ENCODE peak calls at places on chromosomes 13 and 19, in four cellular contexts. A is WTC11, G is K562, R is GM12878. F is an unnamed sample.

GRCh38 chr13:110989331-110989730 is 74.5 kb upstream of the ANKRD10 start:
- DNase-seq in R (no peak), G (no peak), A (no peak), F (no peak)

GRCh38 chr19:10961763-10962536 is 1.1 kb downstream of the SMARCA4 start:
- DNase-seq in R (no peak), A (no peak), G (peak), F (no peak)

GRCh38 chr19:39160523-39160861 is 34.9 kb downstream of the PAK4 start:
- DNase-seq in G (no peak), R (no peak), A (no peak), F (no peak)

GRCh38 chr13:44293908-44294735 is 79.5 kb upstream of the SERP2 start:
- DNase-seq in A (no peak), G (no peak), R (no peak), F (no peak)

GRCh38 chr19:6196361-6196760 is 60.9 kb downstream of the ACSBG2 start:
- DNase-seq in A (no peak), R (no peak), G (no peak), F (no peak)

GRCh38 chr19:48644355-48644754 is 1.6 kb downstream of the CA11 start:
- DNase-seq in G (no peak), A (no peak), R (no peak), F (no peak)

GRCh38 chr13:43878897-43879322 is 630 bp downstream of the CCDC122 start:
- DNase-seq in A (no peak), R (peak), G (no peak), F (peak)

GRCh38 chr19:58317481-58318072 is 9.2 kb upstream of the ZSCAN22 start:
- DNase-seq in A (no peak), R (no peak), G (peak), F (no peak)

GRCh38 chr13:45255253-45255987 is 54.6 kb upstream of the KCTD4 start:
- DNase-seq in R (no peak), A (no peak), G (no peak), F (peak)

GRCh38 chr13:107587681-107588080 is 627.7 kb downstream of the LIG4 start:
- DNase-seq in R (no peak), A (no peak), G (no peak), F (no peak)

GRCh38 chr19:12065100-12065538 is 588 bp downstream of the ZNF844 start:
- DNase-seq in G (no peak), R (no peak), A (no peak), F (no peak)

GRCh38 chr13:75694742-75695141 is 58.6 kb downstream of the LMO7 start:
- DNase-seq in R (no peak), A (no peak), G (no peak), F (no peak)

GRCh38 chr13:106523566-106523965 is 11.9 kb downstream of the EFNB2 start:
- DNase-seq in A (no peak), G (no peak), R (no peak), F (no peak)

GRCh38 chr13:51041126-51041525 is 69.9 kb downstream of the C13orf42 start:
- DNase-seq in R (no peak), G (no peak), A (no peak), F (no peak)

GRCh38 chr13:113749507-113749906 is 9.5 kb upstream of the TMEM255B start:
- DNase-seq in A (no peak), G (no peak), R (no peak), F (no peak)

GRCh38 chr13:113748862-113749451 is 10.1 kb upstream of the TMEM255B start:
- DNase-seq in A (no peak), G (no peak), R (no peak), F (no peak)

GRCh38 chr13:113746671-113747070 is 12.4 kb upstream of the TMEM255B start:
- DNase-seq in G (no peak), R (no peak), A (no peak), F (no peak)

GRCh38 chr13:113747291-113747833 is 11.7 kb upstream of the TMEM255B start:
- DNase-seq in R (no peak), G (no peak), A (no peak), F (no peak)

GRCh38 chr13:113748101-113748861 is 10.7 kb upstream of the TMEM255B start:
- DNase-seq in G (peak), R (no peak), A (no peak), F (peak)
- TF ChIP-seq CREM in G (peak), R (no peak), A (no peak), F (no peak)

GRCh38 chr13:79237981-79238380 is 168.1 kb downstream of the RBM26 start:
- DNase-seq in R (no peak), G (no peak), A (no peak), F (no peak)
- TF ChIP-seq CREM in R (no peak), G (no peak), A (no peak), F (no peak)

GRCh38 chr19:34067861-34068271 is 104.4 kb upstream of the LSM14A start:
- DNase-seq in G (no peak), A (no peak), R (no peak), F (no peak)

DNA sequence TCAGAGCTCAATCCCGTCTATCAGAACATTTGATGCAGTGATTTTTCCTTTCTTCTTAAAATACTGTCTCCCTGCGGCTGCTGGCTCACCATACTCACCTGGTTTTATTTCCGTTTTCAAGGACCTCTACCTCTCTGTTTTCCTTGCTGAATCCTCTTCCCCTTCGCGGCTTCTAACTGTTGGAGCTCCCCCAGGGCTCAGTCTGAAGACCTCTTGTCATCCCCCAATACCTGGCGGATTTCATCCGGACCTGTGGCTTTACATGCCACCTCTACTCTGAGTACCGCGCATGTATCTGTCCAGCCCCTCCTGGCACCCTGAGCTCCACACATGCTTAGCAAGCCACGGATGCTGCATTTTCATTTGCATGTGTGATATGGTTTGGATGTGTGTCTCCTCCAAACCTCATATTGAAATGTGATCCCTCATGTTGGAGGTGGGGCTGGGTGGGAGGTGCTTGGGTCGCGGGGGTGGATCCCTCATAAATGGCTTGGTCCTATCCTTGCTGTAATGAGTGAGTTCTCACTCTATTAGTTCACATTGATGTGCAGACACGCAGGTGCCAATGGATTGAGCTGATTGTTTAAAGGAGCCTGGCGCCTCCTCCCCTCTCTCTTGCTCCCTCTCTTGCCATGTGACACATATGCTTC is 106.2 kb upstream of the LSM14A start:
- DNase-seq in G (no peak), A (no peak), R (no peak), F (no peak)
- TF ChIP-seq CREM in G (no peak), A (no peak), R (no peak), F (no peak)

DNA sequence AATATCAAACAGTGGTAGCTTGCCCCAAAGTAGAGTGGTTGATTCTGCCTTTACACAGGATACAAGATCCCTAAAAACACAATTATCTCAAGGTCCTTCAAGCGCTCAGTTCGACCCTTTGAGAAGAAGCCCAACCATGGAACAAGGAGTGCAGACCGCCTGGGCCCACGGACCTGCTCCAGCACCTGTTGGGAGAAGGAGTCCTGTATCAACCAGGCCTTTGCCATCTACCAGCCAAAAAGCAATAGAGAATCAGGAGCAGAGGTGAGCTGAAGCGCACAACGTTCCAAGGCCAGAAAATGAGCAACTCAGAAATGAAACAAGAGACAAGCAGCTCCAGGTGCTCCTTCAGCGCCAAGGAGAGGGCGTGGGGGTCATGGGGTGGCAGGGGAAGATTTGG is 6.3 kb upstream of the LILRB3 start:
- DNase-seq in R (no peak), G (no peak), A (no peak), F (no peak)
- TF ChIP-seq CREM in R (no peak), G (no peak), A (no peak), F (no peak)